ENCODE peak calls at places on chromosome 10, in seven cellular contexts. One of them, this sample, is unnamed.
A peak's percentile ranks its signal among the peaks of the same experiment; 100 is the strongest.

GRCh38 chr10:33129181-33129928 is 171.3 kb upstream of the ITGB1 start:
- DNase-seq in brain microvascular endothelial cell: peak; percentile 89
- DNase-seq in adrenal gland: peak; percentile 76
- DNase-seq in foreskin fibroblast: peak; percentile 94
- DNase-seq in suprapubic skin: no peak
- DNase-seq in HL-60: no peak
- DNase-seq in cardiac fibroblast: peak; percentile 85
- DNase-seq in this sample: peak; percentile 92

GRCh38 chr10:91190388-91190870 is 30.0 kb upstream of the PCGF5 start:
- DNase-seq in brain microvascular endothelial cell: peak; percentile 36
- DNase-seq in adrenal gland: no peak
- DNase-seq in foreskin fibroblast: peak; percentile 79
- DNase-seq in suprapubic skin: no peak
- DNase-seq in HL-60: no peak
- DNase-seq in cardiac fibroblast: peak; percentile 81
- DNase-seq in this sample: peak; percentile 21

GRCh38 chr10:111100198-111100597 is 23.4 kb downstream of the ADRA2A start:
- DNase-seq in brain microvascular endothelial cell: no peak
- DNase-seq in adrenal gland: no peak
- DNase-seq in foreskin fibroblast: no peak
- DNase-seq in suprapubic skin: no peak
- DNase-seq in HL-60: no peak
- DNase-seq in cardiac fibroblast: no peak
- DNase-seq in this sample: no peak

GRCh38 chr10:77386833-77387232 is 250.8 kb downstream of the KCNMA1 start:
- DNase-seq in brain microvascular endothelial cell: peak; percentile 74
- DNase-seq in adrenal gland: no peak
- DNase-seq in foreskin fibroblast: peak; percentile 85
- DNase-seq in suprapubic skin: no peak
- DNase-seq in HL-60: no peak
- DNase-seq in cardiac fibroblast: peak; percentile 76
- DNase-seq in this sample: peak; percentile 38

GRCh38 chr10:6379015-6379776 is 176.5 kb downstream of the PFKFB3 start:
- DNase-seq in brain microvascular endothelial cell: no peak
- DNase-seq in adrenal gland: no peak
- DNase-seq in foreskin fibroblast: no peak
- DNase-seq in suprapubic skin: no peak
- DNase-seq in HL-60: no peak
- DNase-seq in cardiac fibroblast: no peak
- DNase-seq in this sample: no peak

GRCh38 chr10:131653140-131653539 is 247.7 kb upstream of the PPP2R2D start:
- DNase-seq in brain microvascular endothelial cell: no peak
- DNase-seq in adrenal gland: peak; percentile 37
- DNase-seq in foreskin fibroblast: no peak
- DNase-seq in suprapubic skin: peak; percentile 64
- DNase-seq in HL-60: no peak
- DNase-seq in cardiac fibroblast: no peak
- DNase-seq in this sample: no peak

GRCh38 chr10:124419635-124420034 is 912 bp upstream of the OAT start:
- DNase-seq in brain microvascular endothelial cell: no peak
- DNase-seq in adrenal gland: peak; percentile 52
- DNase-seq in foreskin fibroblast: no peak
- DNase-seq in suprapubic skin: no peak
- DNase-seq in HL-60: no peak
- DNase-seq in cardiac fibroblast: no peak
- DNase-seq in this sample: no peak

GRCh38 chr10:86953747-86954680 is 3.4 kb downstream of the MMRN2 start:
- DNase-seq in brain microvascular endothelial cell: peak; percentile 44
- DNase-seq in adrenal gland: peak; percentile 92
- DNase-seq in foreskin fibroblast: peak; percentile 89
- DNase-seq in suprapubic skin: peak; percentile 76
- DNase-seq in HL-60: no peak
- DNase-seq in cardiac fibroblast: peak; percentile 51
- DNase-seq in this sample: peak; percentile 87

GRCh38 chr10:84244651-84245270 is at the start of gene RGR:
- DNase-seq in brain microvascular endothelial cell: no peak
- DNase-seq in adrenal gland: no peak
- DNase-seq in foreskin fibroblast: no peak
- DNase-seq in suprapubic skin: peak; percentile 74
- DNase-seq in HL-60: no peak
- DNase-seq in cardiac fibroblast: no peak
- DNase-seq in this sample: no peak

GRCh38 chr10:79298403-79299244 is 48.6 kb upstream of the PPIF start:
- DNase-seq in brain microvascular endothelial cell: peak; percentile 98
- DNase-seq in adrenal gland: peak; percentile 95
- DNase-seq in foreskin fibroblast: peak; percentile 98
- DNase-seq in suprapubic skin: no peak
- DNase-seq in HL-60: no peak
- DNase-seq in cardiac fibroblast: peak; percentile 96
- DNase-seq in this sample: peak; percentile 87

GRCh38 chr10:113029055-113029440 is 79.0 kb downstream of the TCF7L2 start:
- DNase-seq in brain microvascular endothelial cell: peak; percentile 42
- DNase-seq in adrenal gland: no peak
- DNase-seq in foreskin fibroblast: no peak
- DNase-seq in suprapubic skin: no peak
- DNase-seq in HL-60: no peak
- DNase-seq in cardiac fibroblast: no peak
- DNase-seq in this sample: no peak

GRCh38 chr10:122149138-122149606 is 121.9 kb upstream of the BTBD16 start:
- DNase-seq in brain microvascular endothelial cell: no peak
- DNase-seq in adrenal gland: peak; percentile 64
- DNase-seq in foreskin fibroblast: peak; percentile 71
- DNase-seq in suprapubic skin: peak; percentile 86
- DNase-seq in HL-60: no peak
- DNase-seq in cardiac fibroblast: peak; percentile 41
- DNase-seq in this sample: peak; percentile 44

GRCh38 chr10:110498982-110499795 is 1.5 kb downstream of the DUSP5 start:
- DNase-seq in brain microvascular endothelial cell: no peak
- DNase-seq in adrenal gland: peak; percentile 66
- DNase-seq in foreskin fibroblast: peak; percentile 72
- DNase-seq in suprapubic skin: no peak
- DNase-seq in HL-60: peak; percentile 37
- DNase-seq in cardiac fibroblast: peak; percentile 73
- DNase-seq in this sample: peak; percentile 65

GRCh38 chr10:113991091-113991860 is 52.4 kb upstream of the ADRB1 start:
- DNase-seq in brain microvascular endothelial cell: no peak
- DNase-seq in adrenal gland: no peak
- DNase-seq in foreskin fibroblast: peak; percentile 11
- DNase-seq in suprapubic skin: no peak
- DNase-seq in HL-60: peak; percentile 22
- DNase-seq in cardiac fibroblast: no peak
- DNase-seq in this sample: no peak

GRCh38 chr10:4721994-4722753 is 103.8 kb upstream of the AKR1E2 start:
- DNase-seq in brain microvascular endothelial cell: peak; percentile 24
- DNase-seq in adrenal gland: no peak
- DNase-seq in foreskin fibroblast: peak; percentile 96
- DNase-seq in suprapubic skin: no peak
- DNase-seq in HL-60: no peak
- DNase-seq in cardiac fibroblast: peak; percentile 85
- DNase-seq in this sample: peak; percentile 96

GRCh38 chr10:119412244-119412750 is 130.2 kb downstream of the RGS10 start:
- DNase-seq in brain microvascular endothelial cell: no peak
- DNase-seq in adrenal gland: peak; percentile 87
- DNase-seq in foreskin fibroblast: peak; percentile 76
- DNase-seq in suprapubic skin: no peak
- DNase-seq in HL-60: no peak
- DNase-seq in cardiac fibroblast: peak; percentile 53
- DNase-seq in this sample: peak; percentile 96

GRCh38 chr10:118557946-118558345 is 37.5 kb downstream of the PRLHR start:
- DNase-seq in brain microvascular endothelial cell: no peak
- DNase-seq in adrenal gland: no peak
- DNase-seq in foreskin fibroblast: no peak
- DNase-seq in suprapubic skin: no peak
- DNase-seq in HL-60: no peak
- DNase-seq in cardiac fibroblast: peak; percentile 32
- DNase-seq in this sample: no peak

GRCh38 chr10:131676448-131676847 is 224.4 kb upstream of the PPP2R2D start:
- DNase-seq in brain microvascular endothelial cell: no peak
- DNase-seq in adrenal gland: no peak
- DNase-seq in foreskin fibroblast: no peak
- DNase-seq in suprapubic skin: no peak
- DNase-seq in HL-60: no peak
- DNase-seq in cardiac fibroblast: no peak
- DNase-seq in this sample: no peak

GRCh38 chr10:66837990-66838389 is 87.8 kb upstream of the LRRTM3 start:
- DNase-seq in brain microvascular endothelial cell: no peak
- DNase-seq in adrenal gland: no peak
- DNase-seq in foreskin fibroblast: peak; percentile 77
- DNase-seq in suprapubic skin: no peak
- DNase-seq in HL-60: no peak
- DNase-seq in cardiac fibroblast: peak; percentile 46
- DNase-seq in this sample: peak; percentile 64

GRCh38 chr10:107442035-107442505 is 277.6 kb upstream of the SORCS1 start:
- DNase-seq in brain microvascular endothelial cell: no peak
- DNase-seq in adrenal gland: no peak
- DNase-seq in foreskin fibroblast: peak; percentile 86
- DNase-seq in suprapubic skin: no peak
- DNase-seq in HL-60: no peak
- DNase-seq in cardiac fibroblast: peak; percentile 28
- DNase-seq in this sample: peak; percentile 48
- H3K4me3 ChIP-seq in brain microvascular endothelial cell: peak overlapping the region; percentile 9
- H3K4me3 ChIP-seq in adrenal gland: no peak overlapping the region
- H3K4me3 ChIP-seq in foreskin fibroblast: no peak overlapping the region
- H3K4me3 ChIP-seq in suprapubic skin: no peak overlapping the region
- H3K4me3 ChIP-seq in HL-60: no peak overlapping the region
- H3K4me3 ChIP-seq in cardiac fibroblast: no peak overlapping the region
- H3K4me3 ChIP-seq in this sample: no peak overlapping the region

DNA sequence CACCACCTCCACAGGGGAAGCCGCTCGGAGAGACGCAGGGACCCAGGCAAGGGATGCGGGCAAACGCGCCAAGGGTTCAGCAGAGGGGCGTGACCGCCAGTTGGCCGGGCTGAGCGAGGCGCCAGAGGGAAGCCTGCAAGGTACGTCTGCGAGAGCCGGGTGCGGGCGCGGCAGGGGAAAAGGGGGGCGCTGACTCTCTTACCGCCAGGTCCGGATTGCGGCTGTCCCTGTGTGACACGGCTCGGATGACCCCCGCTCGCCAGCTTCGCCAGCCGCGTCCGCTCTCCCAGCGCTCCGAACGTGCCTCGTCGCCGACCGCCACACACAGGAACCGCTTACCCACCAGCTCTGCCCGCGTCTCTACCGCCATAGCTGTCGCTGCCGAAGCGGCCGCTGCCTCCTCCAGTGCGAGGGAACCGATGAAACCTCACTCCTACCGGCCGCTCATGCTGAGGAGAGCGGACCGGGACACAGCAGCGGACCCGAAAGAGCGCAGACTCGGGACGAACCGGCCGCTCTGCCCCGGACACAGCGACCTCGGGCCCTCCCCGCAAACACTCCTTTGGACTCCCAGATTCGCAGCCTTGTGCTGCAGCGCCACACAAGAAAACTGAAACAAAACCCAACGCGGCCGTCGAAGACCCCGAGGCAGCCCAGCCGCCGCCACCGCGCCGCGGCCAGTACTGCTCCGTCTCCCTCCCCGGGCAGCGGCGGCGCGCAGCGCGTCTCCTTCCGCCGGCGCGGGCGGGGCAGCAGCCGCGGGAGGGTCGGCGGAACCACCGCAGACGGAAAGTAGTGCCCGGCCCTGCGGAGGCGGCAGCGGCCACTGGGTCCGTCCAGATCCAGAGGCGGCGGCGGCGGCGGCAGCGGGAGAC is at the start of gene JMJD1C:
- DNase-seq in brain microvascular endothelial cell: peak; percentile 55
- DNase-seq in adrenal gland: peak; percentile 84
- DNase-seq in foreskin fibroblast: peak; percentile 94
- DNase-seq in suprapubic skin: peak; percentile 83
- DNase-seq in HL-60: peak; percentile 69
- DNase-seq in cardiac fibroblast: peak; percentile 80
- DNase-seq in this sample: peak; percentile 89
- TF ChIP-seq CTCF in brain microvascular endothelial cell: peak; percentile 7
- TF ChIP-seq CTCF in adrenal gland: no peak
- TF ChIP-seq CTCF in foreskin fibroblast: no peak
- TF ChIP-seq CTCF in suprapubic skin: no peak
- TF ChIP-seq CTCF in HL-60: no peak
- TF ChIP-seq CTCF in cardiac fibroblast: no peak
- TF ChIP-seq CTCF in this sample: no peak

DNA sequence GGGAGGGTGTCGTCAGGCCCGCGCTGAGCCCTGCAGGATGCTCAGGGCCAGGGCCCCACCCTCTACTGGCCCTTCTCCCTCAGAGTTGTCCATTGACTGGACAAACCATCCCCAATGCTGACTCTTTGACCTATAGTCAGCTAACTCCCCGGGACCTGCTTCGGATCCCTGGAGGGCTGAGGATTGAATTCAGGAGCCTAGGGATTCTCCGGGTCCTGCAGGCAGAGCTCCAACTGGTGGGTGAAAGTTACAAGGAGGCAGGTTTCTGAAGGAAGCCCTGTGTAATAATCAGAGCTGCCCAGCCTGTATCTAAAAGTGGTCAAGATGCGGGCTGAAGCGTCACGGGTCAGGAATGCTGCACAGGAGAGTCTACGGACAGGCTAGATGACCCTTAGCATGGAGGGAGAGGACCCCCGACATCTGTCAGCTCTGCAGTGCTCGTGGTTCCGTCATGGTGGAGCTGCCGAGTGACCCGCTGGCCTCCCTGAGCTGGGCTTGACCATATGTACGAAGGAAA is 602 bp upstream of the CALHM2 start:
- DNase-seq in brain microvascular endothelial cell: no peak
- DNase-seq in adrenal gland: no peak
- DNase-seq in foreskin fibroblast: peak; percentile 48
- DNase-seq in suprapubic skin: no peak
- DNase-seq in HL-60: no peak
- DNase-seq in cardiac fibroblast: no peak
- DNase-seq in this sample: no peak
- H3K4me3 ChIP-seq in brain microvascular endothelial cell: peak overlapping the region; percentile 59
- H3K4me3 ChIP-seq in adrenal gland: no peak overlapping the region
- H3K4me3 ChIP-seq in foreskin fibroblast: peak overlapping the region; percentile 93
- H3K4me3 ChIP-seq in suprapubic skin: peak overlapping the region; percentile 58
- H3K4me3 ChIP-seq in HL-60: peak overlapping the region; percentile 58
- H3K4me3 ChIP-seq in cardiac fibroblast: peak overlapping the region; percentile 85
- H3K4me3 ChIP-seq in this sample: peak overlapping the region; percentile 73

DNA sequence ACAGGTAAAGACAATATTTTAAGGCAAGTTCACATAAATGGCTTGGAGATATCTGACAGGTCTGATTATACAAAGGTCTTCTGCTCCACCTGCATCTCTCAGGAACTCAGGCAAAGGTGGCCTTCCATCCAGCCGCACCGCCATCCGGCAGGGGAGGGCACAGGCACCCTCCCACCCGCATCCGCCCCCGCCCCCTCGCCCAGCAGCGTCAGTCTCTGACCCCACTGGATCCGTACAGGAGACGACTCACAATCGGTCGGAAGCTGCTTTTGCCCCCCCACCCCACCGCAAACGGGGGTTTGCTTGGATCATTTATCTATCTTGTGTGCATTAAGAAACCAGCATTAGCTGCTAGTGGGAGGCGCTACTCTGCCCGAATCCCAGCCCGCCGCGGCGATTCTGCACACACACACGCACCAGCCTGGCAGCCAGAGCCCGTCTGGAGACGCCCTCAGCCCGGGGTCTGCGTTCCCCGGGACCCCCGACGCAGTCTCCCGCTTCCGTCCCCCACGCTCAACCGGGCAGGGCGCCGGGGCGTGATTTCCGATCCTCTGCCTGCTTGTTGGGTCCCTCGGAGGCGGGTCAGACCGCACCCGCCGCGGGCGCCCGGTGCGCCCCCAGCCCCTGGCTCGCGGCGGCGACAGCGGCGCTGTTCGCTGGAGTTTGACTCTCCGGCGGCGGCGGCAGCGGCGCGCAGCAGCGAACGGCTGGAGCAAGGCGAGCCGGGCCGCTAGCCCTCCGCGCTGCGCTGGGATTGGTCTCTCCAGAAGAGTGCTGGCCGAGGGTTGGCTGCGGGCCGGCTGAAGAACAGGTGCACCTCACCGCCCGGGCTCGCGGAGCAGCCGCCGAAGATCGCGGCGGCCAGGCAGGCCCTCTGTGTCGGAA is 820 bp upstream of the NRG3 start:
- DNase-seq in brain microvascular endothelial cell: peak; percentile 37
- DNase-seq in adrenal gland: no peak
- DNase-seq in foreskin fibroblast: peak; percentile 69
- DNase-seq in suprapubic skin: no peak
- DNase-seq in HL-60: no peak
- DNase-seq in cardiac fibroblast: peak; percentile 59
- DNase-seq in this sample: peak; percentile 4
- TF ChIP-seq CTCF in brain microvascular endothelial cell: no peak
- TF ChIP-seq CTCF in adrenal gland: no peak
- TF ChIP-seq CTCF in foreskin fibroblast: no peak
- TF ChIP-seq CTCF in suprapubic skin: no peak
- TF ChIP-seq CTCF in HL-60: no peak
- TF ChIP-seq CTCF in cardiac fibroblast: no peak
- TF ChIP-seq CTCF in this sample: no peak

This sample was measured in fibroblast of villous mesenchyme.